ENCODE peak calls at places on chromosomes 12 and 14, in four cellular contexts. B is pons, A is HS-27A, O is mesenchymal stem cell. E is an unnamed sample.

GRCh38 chr12:13307143-13307831 is 110.8 kb downstream of the EMP1 start:
- DNase-seq in B (no peak), A (no peak), O (no peak), E (no peak)

GRCh38 chr12:128976120-128976519 is 122.8 kb downstream of the GLT1D1 start:
- DNase-seq in B (peak), A (no peak), O (no peak), E (peak)

GRCh38 chr12:50598321-50598862 is 93.6 kb downstream of the DIP2B start:
- DNase-seq in B (peak), A (no peak), O (peak), E (peak)

GRCh38 chr12:109722022-109722752 is 8.6 kb downstream of the FAM222A start:
- DNase-seq in B (no peak), A (no peak), O (no peak), E (no peak)

GRCh38 chr12:119578112-119578511 is 15.5 kb upstream of the TMEM233 start:
- DNase-seq in B (no peak), A (no peak), O (no peak), E (no peak)

GRCh38 chr14:94119071-94119470 is 8.5 kb downstream of the IFI27 start:
- DNase-seq in B (no peak), A (no peak), O (no peak), E (no peak)

GRCh38 chr12:94172031-94172430 is 23.7 kb downstream of the PLXNC1 start:
- DNase-seq in B (no peak), A (no peak), O (peak), E (peak)

GRCh38 chr14:63228221-63228620 is 24.0 kb downstream of the RHOJ start:
- DNase-seq in B (no peak), A (no peak), O (no peak), E (no peak)

GRCh38 chr12:40058721-40059190 is 47.1 kb downstream of the SLC2A13 start:
- DNase-seq in B (peak), A (no peak), O (peak), E (no peak)

GRCh38 chr14:89588840-89589296 is 171.8 kb upstream of the FOXN3 start:
- DNase-seq in B (no peak), A (no peak), O (no peak), E (no peak)

GRCh38 chr12:1810201-1810930 is 10.0 kb upstream of the LRTM2 start:
- DNase-seq in B (no peak), A (no peak), O (peak), E (peak)

E was measured in choroid plexus epithelial cell.